ENCODE peak calls at places on chromosome 4, in six cellular contexts. X, C, N, P, K and U are unnamed samples.

GRCh38 chr4:52715255-52715897 is 35.8 kb downstream of the ERVMER34-1 start:
- DNase-seq in X (no peak), C (no peak), N (no peak), P (no peak), K (no peak), U (no peak)

GRCh38 chr4:36676139-36677050 is 395.0 kb downstream of the DTHD1 start:
- DNase-seq in X (peak; percentile 11), C (no peak), N (no peak), P (no peak), K (no peak), U (peak; percentile 84)

GRCh38 chr4:165537028-165537648 is 158.3 kb downstream of the CPE start:
- DNase-seq in X (peak; percentile 30), C (no peak), N (no peak), P (no peak), K (no peak), U (peak; percentile 58)

GRCh38 chr4:93888768-93889167 is 60.2 kb downstream of the ATOH1 start:
- DNase-seq in X (no peak), C (no peak), N (no peak), P (no peak), K (no peak), U (no peak)

GRCh38 chr4:64713256-64713840 is 304.1 kb upstream of the TECRL start:
- DNase-seq in X (peak; percentile 30), C (no peak), N (no peak), P (no peak), K (no peak), U (peak; percentile 37)

GRCh38 chr4:42397635-42398447 is 553 bp downstream of the SHISA3 start:
- DNase-seq in X (peak; percentile 37), C (peak; percentile 28), N (no peak), P (no peak), K (no peak), U (no peak)

GRCh38 chr4:78293348-78293747 is 236.2 kb downstream of the FRAS1 start:
- DNase-seq in X (peak; percentile 84), C (no peak), N (no peak), P (no peak), K (no peak), U (no peak)

GRCh38 chr4:3106339-3107186 is 32.1 kb downstream of the HTT start:
- DNase-seq in X (peak; percentile 84), C (peak; percentile 87), N (peak; percentile 94), P (peak; percentile 88), K (peak; percentile 94), U (peak; percentile 91)

GRCh38 chr4:7867701-7868429 is 71.8 kb downstream of the AFAP1 start:
- DNase-seq in X (peak; percentile 63), C (no peak), N (no peak), P (no peak), K (no peak), U (peak; percentile 29)

GRCh38 chr4:148866666-148867065 is 424.5 kb upstream of the NR3C2 start:
- DNase-seq in X (no peak), C (no peak), N (no peak), P (no peak), K (no peak), U (no peak)

GRCh38 chr4:132669786-132670185 is 479.3 kb upstream of the PCDH10 start:
- DNase-seq in X (no peak), C (no peak), N (no peak), P (no peak), K (no peak), U (no peak)

GRCh38 chr4:167587361-167587760 is 353.1 kb upstream of the SPOCK3 start:
- DNase-seq in X (peak; percentile 2), C (no peak), N (no peak), P (no peak), K (no peak), U (no peak)

DNA sequence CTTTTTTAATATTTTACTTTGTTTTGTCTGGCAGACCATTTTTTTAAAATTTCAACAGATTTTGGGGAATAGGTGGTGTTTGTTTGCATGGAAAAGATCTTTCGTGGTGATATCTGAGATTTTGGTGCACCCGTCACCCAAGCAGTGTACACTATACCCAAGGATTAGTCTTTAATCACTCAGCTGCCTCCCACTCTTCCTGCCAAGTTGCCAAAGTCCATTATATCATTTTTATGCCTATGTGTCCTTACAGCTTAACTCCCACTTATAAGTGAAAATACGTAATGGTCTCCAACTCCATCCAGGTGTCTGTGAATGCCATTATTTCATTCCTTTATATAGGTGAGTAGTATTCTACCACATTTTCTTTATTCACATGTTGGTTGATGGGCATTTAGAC is 281.7 kb upstream of the GK2 start:
- DNase-seq in X (no peak), C (no peak), N (no peak), P (no peak), K (no peak), U (no peak)
- TF ChIP-seq CTCF in X (no peak), C (no peak), N (no peak), P (no peak), K (no peak), U (no peak)

GRCh38 chr4:32775049-32775448 is 2054.9 kb downstream of the PCDH7 start:
- DNase-seq in X (peak; percentile 0), C (no peak), N (no peak), P (no peak), K (no peak), U (peak; percentile 65)
- TF ChIP-seq CTCF in X (peak; percentile 58), C (no peak), N (no peak), P (no peak), K (no peak), U (peak; percentile 41)

GRCh38 chr4:28357985-28358384 is 1497.3 kb downstream of the STIM2 start:
- DNase-seq in X (no peak), C (no peak), N (no peak), P (no peak), K (no peak), U (peak; percentile 14)
- TF ChIP-seq CTCF in X (peak; percentile 49), C (no peak), N (no peak), P (no peak), K (no peak), U (no peak)

DNA sequence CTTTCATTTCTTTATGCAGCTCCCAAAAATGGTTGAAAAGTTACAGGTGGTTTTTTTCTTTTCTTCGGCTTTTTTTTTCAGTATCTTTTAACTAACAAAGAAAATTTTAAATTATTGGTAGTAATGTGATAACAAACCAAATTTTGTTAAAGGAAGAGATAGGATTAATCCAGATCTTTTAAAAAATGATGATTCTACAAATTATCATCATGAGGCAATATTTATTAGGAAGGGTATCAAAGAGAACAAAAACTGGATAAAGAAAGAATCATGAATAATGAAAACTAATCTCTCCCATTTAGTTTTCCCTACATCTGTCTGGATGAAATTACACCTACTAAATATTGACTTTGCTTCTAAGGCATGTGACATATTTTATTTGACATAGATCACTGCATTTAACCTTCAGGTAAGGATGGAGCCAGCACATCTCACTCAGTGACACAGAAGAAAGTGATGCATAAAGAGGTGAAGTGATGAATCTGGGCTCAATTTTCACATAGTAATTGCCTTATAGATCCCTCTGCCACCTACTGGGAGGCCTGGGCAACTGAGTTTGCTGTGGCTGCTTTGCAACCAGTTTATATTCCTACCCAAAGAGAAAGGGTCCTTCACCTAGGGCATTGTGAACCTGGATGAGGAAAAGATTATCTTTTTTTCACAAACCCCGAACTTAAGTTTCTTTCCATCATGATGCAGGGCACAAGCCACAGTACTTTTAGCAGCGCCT is 155.6 kb downstream of the HNRNPD start:
- DNase-seq in X (no peak), C (no peak), N (no peak), P (no peak), K (no peak), U (peak; percentile 25)
- TF ChIP-seq CTCF in X (peak; percentile 37), C (peak; percentile 43), N (no peak), P (no peak), K (no peak), U (peak; percentile 27)

GRCh38 chr4:4899202-4899925 is 39.9 kb downstream of the MSX1 start:
- DNase-seq in X (no peak), C (no peak), N (no peak), P (no peak), K (no peak), U (no peak)

DNA sequence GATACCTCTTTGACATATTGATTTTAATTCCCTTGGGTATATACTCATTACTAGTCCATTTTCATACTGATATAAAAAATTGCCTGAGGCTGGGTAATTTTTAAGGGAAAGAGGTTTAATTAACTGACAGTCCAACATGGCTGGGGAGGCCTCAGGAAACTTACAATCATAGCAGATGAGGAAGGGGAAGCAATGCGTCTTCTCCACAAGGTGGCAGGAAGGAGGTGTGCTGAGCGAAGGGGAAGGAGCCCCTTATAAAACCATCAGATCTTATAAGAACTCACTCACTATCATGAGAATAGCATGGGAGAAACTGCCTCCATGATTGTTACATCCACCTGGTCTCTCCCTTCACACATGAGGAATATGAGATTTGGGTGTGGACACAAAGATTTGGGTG is 42.4 kb downstream of the MSX1 start:
- DNase-seq in X (no peak), C (no peak), N (no peak), P (no peak), K (no peak), U (no peak)
- TF ChIP-seq CTCF in X (no peak), C (no peak), N (no peak), P (no peak), K (no peak), U (no peak)

DNA sequence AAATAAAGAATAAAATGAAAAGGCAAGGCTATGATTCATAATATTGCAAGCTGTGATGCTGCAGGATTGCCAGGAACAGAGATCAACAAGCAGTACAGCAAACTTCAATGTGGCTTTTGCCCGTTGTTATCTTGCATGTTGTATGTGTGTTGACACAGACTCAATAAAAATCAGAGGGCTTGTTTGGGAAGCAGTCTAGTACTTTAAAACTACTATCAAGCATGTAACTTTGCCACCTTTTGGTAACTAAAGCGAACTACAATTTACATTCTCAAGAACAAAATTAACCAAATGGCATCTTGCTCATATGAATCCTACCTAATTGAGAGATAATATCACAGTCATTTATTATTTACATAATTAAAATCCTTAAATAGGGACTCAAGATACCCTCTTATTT is 79.8 kb upstream of the GPM6A start:
- DNase-seq in X (peak; percentile 39), C (no peak), N (no peak), P (no peak), K (no peak), U (peak; percentile 49)
- TF ChIP-seq CTCF in X (peak; percentile 34), C (peak; percentile 30), N (peak; percentile 13), P (no peak), K (no peak), U (peak; percentile 42)

GRCh38 chr4:109803924-109804571 is 2.2 kb upstream of the CFI start:
- DNase-seq in X (peak; percentile 67), C (no peak), N (no peak), P (peak; percentile 17), K (no peak), U (peak; percentile 70)
- TF ChIP-seq CTCF in X (peak; percentile 25), C (peak; percentile 56), N (peak; percentile 39), P (no peak), K (no peak), U (peak; percentile 41)

GRCh38 chr4:111689731-111690130 is 455.5 kb upstream of the FAM241A start:
- DNase-seq in X (peak; percentile 52), C (no peak), N (no peak), P (no peak), K (no peak), U (no peak)

GRCh38 chr4:111685205-111685604 is 460.0 kb upstream of the FAM241A start:
- DNase-seq in X (no peak), C (no peak), N (no peak), P (no peak), K (no peak), U (no peak)

GRCh38 chr4:111693754-111694153 is 451.5 kb upstream of the FAM241A start:
- DNase-seq in X (no peak), C (no peak), N (no peak), P (no peak), K (no peak), U (no peak)

GRCh38 chr4:111689214-111689613 is 456.0 kb upstream of the FAM241A start:
- DNase-seq in X (peak; percentile 70), C (no peak), N (no peak), P (peak; percentile 69), K (no peak), U (peak; percentile 81)
- TF ChIP-seq CTCF in X (no peak), C (no peak), N (no peak), P (no peak), K (no peak), U (no peak)